ENCODE peak calls at places on chromosomes 5 and 9, in four cellular contexts. J is GM12878, U is H1, M is HepG2. H is an unnamed sample.

GRCh38 chr9:134536101-134536900 is 105.3 kb upstream of the COL5A1 start:
- DNase-seq in J (no peak), U (no peak), M (no peak), H (no peak)

GRCh38 chr9:125996671-125997509 is 249.7 kb downstream of the PBX3 start:
- DNase-seq in J (no peak), U (no peak), M (no peak), H (no peak)

GRCh38 chr9:87573841-87574342 is 76.2 kb downstream of the DAPK1 start:
- DNase-seq in J (no peak), U (no peak), M (no peak), H (no peak)

GRCh38 chr5:135384898-135385297 is 14.1 kb downstream of the MACROH2A1 start:
- DNase-seq in J (no peak), U (no peak), M (no peak), H (no peak)

GRCh38 chr9:2494571-2494970 is 127.0 kb upstream of the VLDLR start:
- DNase-seq in J (no peak), U (peak; percentile 39), M (no peak), H (peak; percentile 66)

GRCh38 chr5:104179057-104179456 is 616.5 kb upstream of the NUDT12 start:
- DNase-seq in J (peak; percentile 19), U (peak; percentile 36), M (peak; percentile 74), H (peak; percentile 56)

GRCh38 chr9:29691145-29691544 is 2117.9 kb upstream of the C9orf72 start:
- DNase-seq in J (no peak), U (no peak), M (no peak), H (no peak)

GRCh38 chr9:88303785-88304495 is 84.3 kb upstream of the SPIN1 start:
- DNase-seq in J (peak; percentile 23), U (no peak), M (no peak), H (no peak)

GRCh38 chr5:122126711-122127385 is 2.5 kb upstream of the ZNF474 start:
- DNase-seq in J (no peak), U (no peak), M (no peak), H (no peak)

GRCh38 chr5:132867046-132867451 is 607 bp downstream of the UQCRQ start:
- DNase-seq in J (no peak), U (no peak), M (no peak), H (no peak)

GRCh38 chr5:112776301-112776856 is 38.7 kb downstream of the APC start:
- DNase-seq in J (no peak), U (no peak), M (no peak), H (no peak)

GRCh38 chr5:74433255-74434123 is 207.0 kb downstream of the ENC1 start:
- DNase-seq in J (peak; percentile 68), U (no peak), M (no peak), H (no peak)

GRCh38 chr5:73619606-73620334 is 6.2 kb upstream of the ARHGEF28 start:
- DNase-seq in J (no peak), U (no peak), M (no peak), H (no peak)

GRCh38 chr5:140926211-140926902 is at the start of gene PCDHAC1:
- DNase-seq in J (no peak), U (peak; percentile 81), M (no peak), H (peak; percentile 86)

GRCh38 chr5:17910318-17910717 is 276.1 kb downstream of the TAF11L14 start:
- DNase-seq in J (no peak), U (no peak), M (no peak), H (no peak)

GRCh38 chr9:129321511-129322021 is 143.5 kb upstream of the IER5L start:
- DNase-seq in J (no peak), U (no peak), M (no peak), H (no peak)

GRCh38 chr5:1009359-1010180 is 968 bp downstream of the NKD2 start:
- DNase-seq in J (no peak), U (no peak), M (no peak), H (no peak)

GRCh38 chr5:11851402-11851801 is 52.8 kb downstream of the CTNND2 start:
- DNase-seq in J (no peak), U (no peak), M (no peak), H (no peak)

GRCh38 chr5:173443971-173444370 is 115.8 kb upstream of the STC2 start:
- DNase-seq in J (no peak), U (no peak), M (no peak), H (no peak)

GRCh38 chr5:140827704-140828401 is at the start of gene PCDHA6:
- DNase-seq in J (no peak), U (no peak), M (no peak), H (no peak)

GRCh38 chr9:2837915-2838314 is 6.0 kb downstream of the PUM3 start:
- DNase-seq in J (no peak), U (no peak), M (no peak), H (no peak)

GRCh38 chr9:35103660-35104191 is 795 bp upstream of the STOML2 start:
- DNase-seq in J (no peak), U (no peak), M (no peak), H (no peak)

GRCh38 chr5:110751902-110752762 is 13.3 kb downstream of the SLC25A46 start:
- DNase-seq in J (peak; percentile 96), U (no peak), M (no peak), H (no peak)

GRCh38 chr9:136044207-136044970 is 50.7 kb downstream of the NACC2 start:
- DNase-seq in J (no peak), U (no peak), M (no peak), H (no peak)

GRCh38 chr5:101390317-101390908 is 487.3 kb upstream of the ST8SIA4 start:
- DNase-seq in J (peak; percentile 12), U (no peak), M (peak; percentile 46), H (peak; percentile 52)

GRCh38 chr9:4099961-4100360 is 199.9 kb downstream of the GLIS3 start:
- DNase-seq in J (no peak), U (no peak), M (no peak), H (no peak)

GRCh38 chr9:21864505-21864904 is 62.1 kb downstream of the MTAP start:
- DNase-seq in J (no peak), U (no peak), M (no peak), H (no peak)

GRCh38 chr5:56638061-56638621 is 177.2 kb upstream of the MAP3K1 start:
- DNase-seq in J (no peak), U (no peak), M (peak; percentile 94), H (no peak)

GRCh38 chr5:172715931-172716682 is 54.9 kb downstream of the DUSP1 start:
- DNase-seq in J (no peak), U (no peak), M (peak; percentile 43), H (no peak)

GRCh38 chr5:140194662-140195061 is 19.7 kb downstream of the CYSTM1 start:
- DNase-seq in J (no peak), U (no peak), M (no peak), H (no peak)

DNA sequence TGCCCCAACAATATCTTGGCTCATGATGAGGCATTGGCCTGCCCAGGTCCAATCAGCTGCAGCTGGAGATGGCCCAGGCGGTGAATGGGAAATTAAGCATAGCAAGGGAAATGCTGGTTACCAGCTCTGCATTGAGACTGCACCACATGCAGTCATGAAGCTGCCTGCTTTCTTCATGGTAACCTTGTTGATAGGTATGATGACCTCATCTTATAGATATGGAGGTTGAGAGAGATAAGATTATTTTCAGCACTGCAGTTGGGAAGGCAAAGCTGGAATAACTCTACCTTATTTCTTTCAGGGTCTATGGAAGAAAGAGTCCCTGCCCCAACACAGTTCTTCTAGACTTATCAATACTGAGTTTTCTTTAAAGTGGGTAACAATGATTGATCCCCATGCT is 180.1 kb downstream of the ICE1 start:
- DNase-seq in J (no peak), U (no peak), M (no peak), H (no peak)
- TF ChIP-seq SUZ12 in J (no peak), U (no peak), M (no peak), H (no peak)

DNA sequence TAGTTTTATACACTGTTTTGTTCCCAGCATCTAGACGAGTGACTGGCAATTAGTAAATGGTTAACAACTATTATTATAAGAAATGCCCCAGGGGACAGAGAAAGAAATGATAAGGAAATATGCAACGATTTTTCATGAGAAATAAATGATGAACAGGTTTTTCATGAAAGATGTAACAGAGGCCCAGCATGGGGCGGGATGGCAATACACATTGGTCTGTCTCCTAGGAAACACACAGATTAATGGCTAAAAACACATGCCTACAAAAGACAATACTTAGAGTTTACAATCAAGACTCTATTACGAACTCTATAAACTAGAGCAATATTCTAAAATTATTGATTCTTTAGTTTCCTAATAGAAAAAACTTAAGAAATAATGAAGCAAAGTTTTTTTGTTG is 441.5 kb upstream of the CDH9 start:
- DNase-seq in J (no peak), U (no peak), M (no peak), H (no peak)
- H3K4me3 ChIP-seq in J (no peak overlapping the region), U (no peak overlapping the region), M (no peak overlapping the region), H (no peak overlapping the region)

DNA sequence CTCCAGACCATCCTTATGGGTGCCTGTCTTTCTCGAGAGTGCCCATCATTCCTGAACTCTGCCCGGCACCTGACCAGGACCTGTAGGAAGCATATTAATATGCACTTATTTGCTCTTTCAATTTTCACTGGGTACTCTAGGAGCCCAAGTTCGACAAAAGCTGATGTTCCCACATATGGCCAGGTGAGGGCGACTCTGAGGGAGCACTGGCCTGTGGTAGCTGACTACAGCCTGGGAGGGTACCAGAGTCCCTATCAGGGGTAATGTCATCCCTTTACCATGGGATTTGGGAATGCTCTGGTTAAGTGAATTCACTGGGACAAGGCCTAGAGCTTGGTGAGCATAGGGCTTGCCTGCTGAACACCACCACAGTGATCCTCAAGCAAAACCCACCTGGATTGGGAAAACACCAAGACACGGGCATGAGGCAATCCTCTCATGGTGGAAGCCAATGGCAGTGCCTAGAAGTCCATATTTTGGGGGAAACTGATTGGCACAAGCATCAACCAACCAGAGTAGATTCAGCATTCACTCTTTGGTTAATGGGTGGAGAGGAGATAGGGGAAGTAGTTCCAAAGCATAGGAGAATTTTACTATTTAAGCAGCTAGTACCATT is 112.2 kb downstream of the MTX3 start:
- DNase-seq in J (no peak), U (peak; percentile 5), M (peak; percentile 13), H (peak; percentile 18)
- TF ChIP-seq YY1 in J (peak; percentile 29), U (peak; percentile 53), M (no peak), H (no peak)

GRCh38 chr5:68330564-68330963 is 115.0 kb downstream of the PIK3R1 start:
- DNase-seq in J (no peak), U (no peak), M (no peak), H (no peak)
- TF ChIP-seq SUZ12 in J (no peak), U (no peak), M (no peak), H (no peak)

GRCh38 chr9:11340656-11341055 is 727.9 kb upstream of the PTPRD start:
- DNase-seq in J (no peak), U (no peak), M (no peak), H (no peak)
- H3K4me3 ChIP-seq in J (no peak overlapping the region), U (no peak overlapping the region), M (no peak overlapping the region), H (no peak overlapping the region)